ENCODE peak calls at places on chromosomes 5 and 9, in four cellular contexts. N is GM06990, U is MCF 10A, I is pulmonary artery endothelial cell. E is an unnamed sample.

GRCh38 chr5:110973510-110973909 is 98.0 kb upstream of the TSLP start:
- DNase-seq in N (no peak), U (no peak), I (no peak), E (no peak)

GRCh38 chr5:102670224-102670836 is 84.8 kb upstream of the PAM start:
- DNase-seq in N (no peak), U (peak; percentile 51), I (no peak), E (peak; percentile 24)

GRCh38 chr9:89678394-89679005 is 73.7 kb downstream of the GADD45G start:
- DNase-seq in N (no peak), U (no peak), I (no peak), E (no peak)

GRCh38 chr5:150562832-150563231 is 54.9 kb downstream of the NDST1 start:
- DNase-seq in N (no peak), U (peak; percentile 80), I (peak; percentile 40), E (peak; percentile 64)

GRCh38 chr5:132426525-132427138 is 57.1 kb downstream of the SLC22A5 start:
- DNase-seq in N (peak; percentile 82), U (peak; percentile 96), I (no peak), E (peak; percentile 53)

GRCh38 chr5:109529520-109529919 is 119.7 kb upstream of the PJA2 start:
- DNase-seq in N (no peak), U (peak; percentile 43), I (no peak), E (no peak)

GRCh38 chr5:131382407-131383395 is 118.8 kb downstream of the CDC42SE2 start:
- DNase-seq in N (peak; percentile 53), U (peak; percentile 81), I (no peak), E (peak; percentile 81)

GRCh38 chr5:127213231-127213630 is 77.4 kb upstream of the MEGF10 start:
- DNase-seq in N (no peak), U (no peak), I (no peak), E (no peak)

GRCh38 chr5:110054240-110054639 is 364.5 kb downstream of the MAN2A1 start:
- DNase-seq in N (no peak), U (peak; percentile 95), I (no peak), E (peak; percentile 93)

GRCh38 chr9:114180701-114181582 is 25.6 kb downstream of the COL27A1 start:
- DNase-seq in N (no peak), U (no peak), I (no peak), E (peak; percentile 27)

GRCh38 chr9:35844628-35845301 is 15.7 kb downstream of the TMEM8B start:
- DNase-seq in N (no peak), U (peak; percentile 87), I (peak; percentile 60), E (peak; percentile 15)

GRCh38 chr5:43840424-43841232 is 237.6 kb downstream of the NNT start:
- DNase-seq in N (no peak), U (no peak), I (no peak), E (no peak)

GRCh38 chr9:111412280-111412679 is 71.9 kb downstream of the ECPAS start:
- DNase-seq in N (no peak), U (no peak), I (no peak), E (no peak)

GRCh38 chr9:22142681-22143080 is 133.6 kb upstream of the CDKN2B start:
- DNase-seq in N (no peak), U (no peak), I (no peak), E (peak; percentile 59)

GRCh38 chr5:91119941-91120850 is 262.9 kb downstream of the ARRDC3 start:
- DNase-seq in N (no peak), U (no peak), I (no peak), E (no peak)

GRCh38 chr5:149212203-149212951 is 59.3 kb upstream of the AFAP1L1 start:
- DNase-seq in N (no peak), U (no peak), I (peak; percentile 82), E (peak; percentile 99)

GRCh38 chr9:136096505-136097001 is 1.5 kb upstream of the NACC2 start:
- DNase-seq in N (no peak), U (no peak), I (no peak), E (no peak)

GRCh38 chr5:147578228-147579024 is 68.6 kb upstream of the DPYSL3 start:
- DNase-seq in N (no peak), U (peak; percentile 74), I (no peak), E (peak; percentile 68)

GRCh38 chr9:87816041-87816440 is 66.6 kb upstream of the SPATA31E1 start:
- DNase-seq in N (no peak), U (peak; percentile 28), I (no peak), E (peak; percentile 87)

GRCh38 chr9:117092582-117092981 is 322.3 kb downstream of the ASTN2 start:
- DNase-seq in N (no peak), U (peak; percentile 59), I (no peak), E (no peak)

E was measured in lung microvascular endothelial cell.